ENCODE peak calls at places on chromosomes 16 and 17, in ten cellular contexts. Q, R, L, X, U, V, W, O, G and C are unnamed samples.

GRCh38 chr17:49670641-49671040 is 7.3 kb downstream of the SPOP start:
- DNase-seq in G (no peak), X (no peak), U (no peak), R (no peak), V (no peak), O (no peak), W (no peak), Q (no peak), L (no peak), C (no peak)

GRCh38 chr17:75843577-75844529 is at the start of gene UNC13D:
- DNase-seq in L (peak), W (no peak), V (no peak), O (no peak), X (no peak), U (no peak), G (peak), Q (peak), R (no peak), C (no peak)

GRCh38 chr17:4980644-4981216 is 6.7 kb downstream of the CAMTA2 start:
- DNase-seq in X (no peak), W (peak), L (peak), U (peak), O (peak), G (peak), R (peak), Q (peak), V (no peak), C (no peak)

GRCh38 chr16:56995136-56995805 is 5.9 kb downstream of the NLRC5 start:
- DNase-seq in O (no peak), R (no peak), U (no peak), X (no peak), L (no peak), V (no peak), W (no peak), G (no peak), Q (no peak), C (no peak)

GRCh38 chr16:12319464-12320030 is 343.0 kb downstream of the SNX29 start:
- DNase-seq in O (no peak), R (no peak), V (no peak), G (no peak), X (no peak), U (no peak), W (no peak), L (no peak), Q (no peak), C (no peak)

GRCh38 chr16:30633526-30633925 is 17.2 kb upstream of the PRR14 start:
- DNase-seq in L (no peak), V (no peak), W (no peak), G (no peak), R (no peak), U (no peak), X (no peak), O (no peak), Q (no peak), C (no peak)

GRCh38 chr17:13306310-13306962 is 288.6 kb upstream of the ELAC2 start:
- DNase-seq in Q (peak), U (peak), L (no peak), V (no peak), O (peak), X (no peak), R (no peak), G (no peak), W (peak), C (peak)

GRCh38 chr17:40497704-40498103 is 3.7 kb downstream of the TNS4 start:
- DNase-seq in L (no peak), O (no peak), V (no peak), W (peak), U (no peak), R (no peak), X (no peak), G (no peak), Q (no peak), C (no peak)

GRCh38 chr17:81651692-81652091 is 4.7 kb downstream of the PDE6G start:
- DNase-seq in U (peak), W (peak), V (no peak), R (peak), X (no peak), L (no peak), Q (peak), G (no peak), O (peak), C (peak)

GRCh38 chr17:29573558-29573870 is 5.0 kb downstream of the TP53I13 start:
- DNase-seq in Q (no peak), X (no peak), G (no peak), W (no peak), U (no peak), L (no peak), V (peak), R (no peak), O (no peak), C (no peak)

GRCh38 chr17:10754109-10754508 is 24.3 kb upstream of the TMEM220 start:
- DNase-seq in Q (peak), V (peak), R (no peak), U (peak), G (no peak), W (peak), O (peak), X (no peak), L (peak), C (no peak)